ENCODE peak calls at places on chromosome 18, in five cellular contexts. Z, X, B, D and V are unnamed samples.

GRCh38 chr18:13288509-13289138 is 70.1 kb downstream of the LDLRAD4 start:
- DNase-seq in X (no peak), B (no peak), D (no peak), Z (no peak), V (no peak)

GRCh38 chr18:57585421-57585820 is 1.1 kb downstream of the FECH start:
- DNase-seq in X (no peak), Z (no peak), D (no peak), B (no peak), V (no peak)

GRCh38 chr18:31450409-31450808 is 2.9 kb downstream of the DSG3 start:
- DNase-seq in Z (no peak), D (no peak), X (no peak), B (no peak), V (no peak)

GRCh38 chr18:12258719-12259705 is 4.9 kb downstream of the CIDEA start:
- DNase-seq in D (no peak), X (no peak), B (no peak), Z (no peak), V (no peak)

GRCh38 chr18:24011095-24011917 is 3.2 kb upstream of the TTC39C start:
- DNase-seq in X (no peak), Z (no peak), B (no peak), D (no peak), V (no peak)

GRCh38 chr18:60421356-60422118 is 49.0 kb upstream of the MC4R start:
- DNase-seq in Z (no peak), D (no peak), X (no peak), B (no peak), V (no peak)

GRCh38 chr18:24212939-24213338 is 74.1 kb downstream of the CABYR start:
- DNase-seq in D (no peak), B (no peak), Z (no peak), X (no peak), V (no peak)

GRCh38 chr18:72672364-72673151 is 128.4 kb upstream of the CBLN2 start:
- DNase-seq in B (no peak), X (no peak), D (no peak), Z (no peak), V (no peak)

GRCh38 chr18:11323359-11323819 is 174.0 kb upstream of the PIEZO2 start:
- DNase-seq in Z (no peak), B (no peak), X (no peak), D (no peak), V (no peak)

GRCh38 chr18:3458952-3459853 is 9.2 kb downstream of the TGIF1 start:
- DNase-seq in X (no peak), Z (no peak), D (no peak), B (no peak), V (no peak)

GRCh38 chr18:48816554-48816953 is 134.2 kb downstream of the SMAD7 start:
- DNase-seq in B (no peak), X (no peak), D (peak; percentile 10), Z (no peak), V (no peak)

GRCh38 chr18:31500161-31500688 is 2.2 kb downstream of the DSG2 start:
- DNase-seq in B (no peak), D (no peak), Z (no peak), X (no peak), V (no peak)

GRCh38 chr18:2918761-2919550 is 72.2 kb downstream of the EMILIN2 start:
- DNase-seq in Z (no peak), X (no peak), B (no peak), D (no peak), V (no peak)

GRCh38 chr18:47749195-47749973 is 181.1 kb downstream of the SMAD2 start:
- DNase-seq in B (peak; percentile 94), Z (peak; percentile 63), X (peak; percentile 87), D (peak; percentile 81), V (peak; percentile 85)

GRCh38 chr18:50662775-50663383 is 103.0 kb downstream of the MAPK4 start:
- DNase-seq in D (no peak), X (no peak), B (no peak), Z (no peak), V (no peak)

GRCh38 chr18:79382681-79383387 is 12.9 kb upstream of the NFATC1 start:
- DNase-seq in B (no peak), D (no peak), Z (no peak), X (no peak), V (no peak)

GRCh38 chr18:60295776-60296175 is 76.8 kb downstream of the MC4R start:
- DNase-seq in B (no peak), Z (no peak), X (no peak), D (no peak), V (no peak)

GRCh38 chr18:2108581-2108980 is 462.7 kb downstream of the METTL4 start:
- DNase-seq in X (no peak), B (no peak), Z (no peak), D (no peak), V (no peak)

GRCh38 chr18:48703418-48703817 is 164.6 kb downstream of the CTIF start:
- DNase-seq in X (no peak), Z (no peak), B (no peak), D (no peak), V (no peak)

GRCh38 chr18:62325806-62326645 is 916 bp downstream of the TNFRSF11A start:
- DNase-seq in Z (no peak), B (peak; percentile 18), X (peak; percentile 28), D (no peak), V (peak; percentile 18)

GRCh38 chr18:21672868-21673267 is 31.7 kb downstream of the ABHD3 start:
- DNase-seq in B (no peak), X (no peak), D (no peak), Z (peak; percentile 23), V (no peak)

GRCh38 chr18:34297287-34297686 is 72.6 kb upstream of the NOL4 start:
- DNase-seq in B (no peak), X (no peak), Z (no peak), D (no peak), V (no peak)

GRCh38 chr18:28124239-28125029 is 52.5 kb downstream of the CDH2 start:
- DNase-seq in Z (no peak), D (no peak), B (no peak), X (no peak), V (no peak)

GRCh38 chr18:21300616-21301200 is 58.7 kb downstream of the GREB1L start:
- DNase-seq in D (no peak), B (no peak), X (no peak), Z (no peak), V (no peak)

GRCh38 chr18:35923939-35924338 is 48.5 kb upstream of the RMP24 start:
- DNase-seq in Z (no peak), B (no peak), X (no peak), D (no peak), V (no peak)

GRCh38 chr18:23667114-23667513 is 4.4 kb upstream of the ANKRD29 start:
- DNase-seq in D (no peak), B (no peak), Z (no peak), X (no peak), V (no peak)

GRCh38 chr18:64164883-64165282 is 16.0 kb upstream of the LINC00305 start:
- DNase-seq in X (no peak), D (no peak), Z (no peak), B (no peak), V (no peak)

GRCh38 chr18:76558881-76559667 is 64.0 kb upstream of the ZNF516 start:
- DNase-seq in Z (no peak), B (no peak), X (no peak), D (no peak), V (no peak)

GRCh38 chr18:23213200-23213599 is 77.9 kb downstream of the CABLES1 start:
- DNase-seq in X (no peak), Z (no peak), B (no peak), D (no peak), V (no peak)

GRCh38 chr18:73983496-73983895 is 164.1 kb downstream of the FBXO15 start:
- DNase-seq in X (no peak), D (no peak), Z (no peak), B (no peak), V (no peak)

GRCh38 chr18:73975266-73975665 is 172.4 kb downstream of the FBXO15 start:
- DNase-seq in Z (no peak), B (no peak), D (no peak), X (no peak), V (no peak)

GRCh38 chr18:73983970-73984369 is 163.7 kb downstream of the FBXO15 start:
- DNase-seq in D (no peak), X (no peak), B (no peak), Z (no peak), V (no peak)

GRCh38 chr18:73979742-73980141 is 167.9 kb downstream of the FBXO15 start:
- DNase-seq in Z (no peak), D (no peak), X (no peak), B (no peak), V (no peak)

GRCh38 chr18:73980289-73980979 is 167.2 kb downstream of the FBXO15 start:
- DNase-seq in D (no peak), Z (no peak), B (peak; percentile 62), X (no peak), V (no peak)
- TF ChIP-seq CTCF in D (no peak), Z (no peak), B (peak; percentile 69), X (no peak), V (no peak)

GRCh38 chr18:46415532-46415931 is 241.5 kb downstream of the LOXHD1 start:
- DNase-seq in X (no peak), D (no peak), Z (no peak), B (no peak), V (no peak)
- TF ChIP-seq CTCF in X (no peak), D (no peak), Z (no peak), B (no peak), V (no peak)

DNA sequence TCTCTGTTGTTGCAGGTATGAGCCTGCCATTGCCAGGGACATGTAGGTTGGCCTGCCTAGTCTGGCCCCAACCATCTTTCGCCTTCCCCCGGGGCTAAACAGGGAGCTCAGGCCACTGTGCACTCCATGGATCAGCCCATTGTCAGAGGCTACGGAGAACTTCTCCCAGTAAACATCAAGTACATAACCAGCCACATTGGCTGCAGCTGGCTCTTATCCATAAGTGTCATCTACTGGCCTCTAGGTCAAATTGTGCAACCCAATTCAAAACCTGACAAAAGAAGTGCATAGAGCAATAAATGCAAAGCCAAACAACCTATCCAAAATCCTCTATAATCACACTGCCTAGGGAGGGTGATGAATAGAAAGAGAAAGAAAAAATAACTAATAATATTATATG is 418.1 kb upstream of the DCC start:
- DNase-seq in X (no peak), B (no peak), D (no peak), Z (no peak), V (no peak)
- TF ChIP-seq CTCF in X (no peak), B (no peak), D (no peak), Z (no peak), V (no peak)

GRCh38 chr18:6401687-6402086 is 13.0 kb downstream of the L3MBTL4 start:
- DNase-seq in Z (no peak), X (no peak), D (no peak), B (peak; percentile 18), V (no peak)
- TF ChIP-seq CTCF in Z (no peak), X (no peak), D (no peak), B (peak; percentile 50), V (no peak)